ENCODE peak calls at places on chromosome 1, in six cellular contexts. U, D, E, H, W and S are unnamed samples.

GRCh38 chr1:198771562-198772153 is 132.8 kb downstream of the PTPRC start:
- DNase-seq in U (peak), H (peak), W (no peak), E (peak), D (peak), S (peak)

GRCh38 chr1:217135987-217136894 is 413.0 kb upstream of the ESRRG start:
- DNase-seq in H (no peak), D (peak), E (peak), U (peak), W (no peak), S (no peak)

GRCh38 chr1:66564250-66564649 is 30.3 kb downstream of the SGIP1 start:
- DNase-seq in H (peak), D (no peak), E (no peak), U (no peak), W (peak), S (no peak)

GRCh38 chr1:41711581-41711980 is 207.1 kb downstream of the HIVEP3 start:
- DNase-seq in D (no peak), H (no peak), E (no peak), U (no peak), W (no peak), S (no peak)

GRCh38 chr1:241105118-241105517 is 251.9 kb downstream of the RGS7 start:
- DNase-seq in U (no peak), W (no peak), H (no peak), D (no peak), E (no peak), S (no peak)

GRCh38 chr1:1353389-1354151 is 4.4 kb upstream of the DVL1 start:
- DNase-seq in U (no peak), W (no peak), D (peak), E (no peak), H (no peak), S (no peak)

GRCh38 chr1:30650038-30650958 is 73.1 kb downstream of the MATN1 start:
- DNase-seq in H (no peak), W (no peak), E (no peak), U (peak), D (no peak), S (no peak)

GRCh38 chr1:228166170-228166936 is 749 bp downstream of the IBA57 start:
- DNase-seq in U (peak), E (peak), D (peak), W (peak), H (peak), S (peak)

GRCh38 chr1:39082811-39083576 is 56.8 kb downstream of the NDUFS5 start:
- DNase-seq in W (no peak), H (no peak), E (no peak), D (no peak), U (no peak), S (no peak)

GRCh38 chr1:39081266-39082139 is 55.4 kb downstream of the NDUFS5 start:
- DNase-seq in E (no peak), U (peak), H (peak), W (no peak), D (no peak), S (no peak)

GRCh38 chr1:39080884-39081265 is 54.7 kb downstream of the NDUFS5 start:
- DNase-seq in U (no peak), W (no peak), D (no peak), E (peak), H (no peak), S (no peak)

GRCh38 chr1:39084191-39084590 is 58.0 kb downstream of the NDUFS5 start:
- DNase-seq in U (no peak), H (no peak), D (no peak), W (no peak), E (no peak), S (no peak)

DNA sequence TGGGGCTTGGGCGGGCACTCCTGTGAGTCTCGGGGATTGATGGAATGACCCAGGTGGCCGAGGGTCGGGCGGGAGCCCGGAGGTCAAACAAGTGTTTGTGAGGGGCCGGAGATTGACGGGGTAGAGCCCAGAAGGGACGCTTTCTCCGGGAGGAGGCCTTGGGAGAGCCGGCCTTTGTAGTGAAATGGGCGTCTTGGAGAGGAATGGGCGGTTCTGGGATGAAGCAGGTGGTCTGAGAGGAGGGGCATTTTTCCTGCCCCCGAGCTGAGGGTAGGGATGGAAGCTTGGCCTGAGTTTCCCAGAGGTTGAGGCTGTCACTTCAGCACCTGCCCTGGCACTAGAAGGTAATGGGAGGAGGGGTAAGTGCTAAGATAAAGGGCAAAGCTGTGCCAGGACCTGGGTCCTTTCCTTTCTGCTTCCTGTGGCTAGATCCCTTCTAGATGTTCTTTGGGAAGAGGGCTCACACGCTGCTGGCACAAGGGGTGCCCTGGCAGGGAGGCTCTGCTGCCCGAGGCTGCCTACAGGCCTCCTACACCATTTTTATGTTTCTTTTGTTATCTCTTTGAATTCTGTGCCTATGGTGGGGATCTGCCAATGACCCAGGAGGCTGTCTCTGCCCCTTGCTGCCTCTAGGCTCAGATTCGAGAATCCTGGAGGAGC is 56.1 kb downstream of the NDUFS5 start:
- DNase-seq in H (no peak), E (peak), U (no peak), W (no peak), D (no peak), S (no peak)
- H3K27ac ChIP-seq in H (no peak), E (no peak), U (no peak), W (no peak), D (no peak), S (no peak)

GRCh38 chr1:207891148-207891547 is 19.8 kb downstream of the CD34 start:
- DNase-seq in D (no peak), E (no peak), W (no peak), H (no peak), U (no peak), S (no peak)

GRCh38 chr1:207892764-207893163 is 18.2 kb downstream of the CD34 start:
- DNase-seq in D (no peak), H (no peak), E (no peak), U (no peak), W (no peak), S (no peak)

GRCh38 chr1:207896547-207896946 is 14.4 kb downstream of the CD34 start:
- DNase-seq in U (no peak), D (no peak), W (no peak), H (no peak), E (no peak), S (no peak)

GRCh38 chr1:207897188-207897587 is 13.7 kb downstream of the CD34 start:
- DNase-seq in W (no peak), E (no peak), D (no peak), U (peak), H (peak), S (no peak)

DNA sequence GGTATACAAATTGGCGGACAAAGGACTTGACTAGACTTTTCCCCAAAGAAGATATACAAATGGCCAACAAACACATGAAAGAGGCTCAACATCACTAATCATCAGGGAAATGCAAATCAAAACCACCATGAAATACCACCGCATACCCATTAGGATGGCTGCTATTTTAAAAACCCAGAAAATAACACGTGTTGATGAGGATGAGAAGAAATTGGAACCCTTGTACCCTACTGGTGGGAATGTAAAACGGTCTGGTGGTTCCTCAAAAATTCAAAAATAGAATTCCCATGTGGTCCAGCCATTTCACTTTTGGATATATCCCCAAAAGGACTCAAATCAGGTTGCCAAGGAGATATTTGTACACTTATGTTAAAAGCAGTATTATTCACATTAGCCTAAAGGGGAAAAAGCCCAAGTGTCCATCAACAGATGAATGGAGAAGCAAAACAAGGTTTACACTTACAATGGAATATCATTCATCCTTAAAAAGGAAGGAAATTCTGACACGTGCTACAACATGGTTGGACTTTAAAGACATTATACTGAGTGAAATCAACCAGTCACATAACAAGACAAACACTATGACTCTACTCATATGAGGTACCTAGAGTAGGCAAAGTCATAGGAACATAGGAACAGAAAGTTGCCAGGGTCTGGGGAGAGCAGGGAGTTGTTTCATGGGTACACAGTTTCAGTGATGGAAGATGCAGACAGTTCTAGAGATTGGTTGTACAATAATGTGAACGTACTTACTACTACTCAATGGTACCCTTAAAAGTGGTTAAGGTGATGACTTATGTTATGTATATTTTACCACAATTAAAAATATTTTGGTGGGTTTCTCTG is 17.0 kb downstream of the CD34 start:
- DNase-seq in W (no peak), D (no peak), E (no peak), U (no peak), H (peak), S (no peak)
- H3K9ac ChIP-seq in W (no peak), D (no peak), E (no peak), U (no peak), H (no peak), S (no peak)

GRCh38 chr1:22055463-22055862 is 3.0 kb downstream of the CDC42 start:
- DNase-seq in H (no peak), U (no peak), E (no peak), D (peak), W (no peak), S (no peak)
- H3K4me2 ChIP-seq in H (peak), U (peak), E (no peak), D (no peak), W (peak), S (peak)

GRCh38 chr1:52238474-52238873 is 96.6 kb downstream of the ZFYVE9 start:
- DNase-seq in E (no peak), D (no peak), W (peak), U (no peak), H (peak), S (no peak)
- H3K27ac ChIP-seq in E (no peak), D (no peak), W (peak), U (peak), H (peak), S (no peak)

GRCh38 chr1:160427625-160428024 is 27.3 kb downstream of the VANGL2 start:
- DNase-seq in H (no peak), D (no peak), E (no peak), W (no peak), U (no peak), S (no peak)
- H3K9ac ChIP-seq in H (no peak), D (no peak), E (no peak), W (no peak), U (no peak), S (no peak)

GRCh38 chr1:86155807-86156561 is 588 bp downstream of the COL24A1 start:
- DNase-seq in H (no peak), W (no peak), U (peak), D (peak), E (peak), S (no peak)
- H3K4me2 ChIP-seq in H (peak), W (peak), U (peak), D (peak), E (peak), S (no peak)

DNA sequence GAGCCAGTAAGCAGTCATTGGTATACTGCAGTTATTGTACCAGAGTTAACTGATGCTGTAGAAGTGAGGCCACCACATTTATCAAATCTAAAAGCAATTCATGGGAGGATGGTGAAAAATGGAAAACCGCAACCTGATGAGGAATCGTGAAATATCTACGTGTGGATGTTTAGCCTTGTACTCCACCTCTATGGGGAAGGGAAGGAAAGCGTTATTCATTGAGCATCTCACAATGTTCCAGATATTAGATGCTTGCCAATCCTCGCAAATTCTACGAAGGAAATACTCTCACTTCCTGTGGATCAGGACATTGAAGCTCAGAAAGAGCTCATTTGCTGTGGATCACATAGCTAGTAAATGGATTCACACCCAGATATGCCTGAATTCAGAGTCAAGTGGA is 77.3 kb downstream of the LRRC8D start:
- DNase-seq in D (no peak), H (no peak), W (no peak), U (no peak), E (no peak), S (no peak)
- H3K27ac ChIP-seq in D (no peak), H (no peak), W (no peak), U (no peak), E (no peak), S (no peak)

GRCh38 chr1:53061859-53062714 is at the start of gene PODN:
- DNase-seq in H (no peak), E (no peak), D (no peak), W (no peak), U (peak), S (no peak)
- H3K9ac ChIP-seq in H (no peak), E (peak), D (no peak), W (no peak), U (peak), S (no peak)